ENCODE peak calls at places on chromosomes 11 and 22, in seven cellular contexts. One of them, this sample, is unnamed.

GRCh38 chr11:73760680-73761402 is at the start of gene RAB6A:
- DNase-seq in H9: peak; percentile 99
- DNase-seq in IMR-90: peak; percentile 100
- DNase-seq in mesendoderm: peak; percentile 100
- DNase-seq in neuronal stem cell: peak; percentile 100
- DNase-seq in H1: peak; percentile 100
- DNase-seq in mesenchymal stem cell: peak; percentile 100
- DNase-seq in this sample: peak; percentile 100

GRCh38 chr11:31883435-31883834 is 72.3 kb upstream of the PAX6 start:
- DNase-seq in H9: no peak
- DNase-seq in IMR-90: no peak
- DNase-seq in mesendoderm: no peak
- DNase-seq in neuronal stem cell: no peak
- DNase-seq in H1: no peak
- DNase-seq in mesenchymal stem cell: no peak
- DNase-seq in this sample: no peak

GRCh38 chr11:72625746-72626636 is 48.2 kb downstream of the PDE2A start:
- DNase-seq in H9: no peak
- DNase-seq in IMR-90: peak; percentile 27
- DNase-seq in mesendoderm: no peak
- DNase-seq in neuronal stem cell: no peak
- DNase-seq in H1: no peak
- DNase-seq in mesenchymal stem cell: peak; percentile 79
- DNase-seq in this sample: no peak

GRCh38 chr22:23520875-23521441 is 59.1 kb downstream of the IGLL1 start:
- DNase-seq in H9: no peak
- DNase-seq in IMR-90: peak; percentile 29
- DNase-seq in mesendoderm: no peak
- DNase-seq in neuronal stem cell: peak; percentile 36
- DNase-seq in H1: peak; percentile 51
- DNase-seq in mesenchymal stem cell: peak; percentile 86
- DNase-seq in this sample: no peak

GRCh38 chr11:111494040-111494439 is 18.1 kb downstream of the BTG4 start:
- DNase-seq in H9: no peak
- DNase-seq in IMR-90: no peak
- DNase-seq in mesendoderm: peak; percentile 80
- DNase-seq in neuronal stem cell: no peak
- DNase-seq in H1: no peak
- DNase-seq in mesenchymal stem cell: no peak
- DNase-seq in this sample: no peak

GRCh38 chr11:126834573-126834972 is 166.0 kb downstream of the KIRREL3 start:
- DNase-seq in H9: no peak
- DNase-seq in IMR-90: no peak
- DNase-seq in mesendoderm: no peak
- DNase-seq in neuronal stem cell: no peak
- DNase-seq in H1: no peak
- DNase-seq in mesenchymal stem cell: no peak
- DNase-seq in this sample: no peak

GRCh38 chr11:10868375-10868774 is 10.5 kb upstream of the ZBED5 start:
- DNase-seq in H9: no peak
- DNase-seq in IMR-90: no peak
- DNase-seq in mesendoderm: no peak
- DNase-seq in neuronal stem cell: no peak
- DNase-seq in H1: no peak
- DNase-seq in mesenchymal stem cell: peak; percentile 32
- DNase-seq in this sample: no peak

GRCh38 chr11:70233962-70234361 is 30.9 kb downstream of the FADD start:
- DNase-seq in H9: no peak
- DNase-seq in IMR-90: no peak
- DNase-seq in mesendoderm: no peak
- DNase-seq in neuronal stem cell: no peak
- DNase-seq in H1: no peak
- DNase-seq in mesenchymal stem cell: no peak
- DNase-seq in this sample: no peak

GRCh38 chr11:10042699-10043098 is 251.3 kb downstream of the SBF2 start:
- DNase-seq in H9: no peak
- DNase-seq in IMR-90: no peak
- DNase-seq in mesendoderm: no peak
- DNase-seq in neuronal stem cell: no peak
- DNase-seq in H1: no peak
- DNase-seq in mesenchymal stem cell: no peak
- DNase-seq in this sample: no peak

GRCh38 chr11:92123540-92123939 is 101.1 kb upstream of the FAT3 start:
- DNase-seq in H9: no peak
- DNase-seq in IMR-90: peak; percentile 0
- DNase-seq in mesendoderm: no peak
- DNase-seq in neuronal stem cell: no peak
- DNase-seq in H1: no peak
- DNase-seq in mesenchymal stem cell: peak; percentile 2
- DNase-seq in this sample: peak; percentile 6

GRCh38 chr11:6204708-6205107 is 649 bp upstream of the C11orf42 start:
- DNase-seq in H9: no peak
- DNase-seq in IMR-90: no peak
- DNase-seq in mesendoderm: no peak
- DNase-seq in neuronal stem cell: no peak
- DNase-seq in H1: no peak
- DNase-seq in mesenchymal stem cell: no peak
- DNase-seq in this sample: peak; percentile 43

GRCh38 chr22:25849514-25849913 is 107.5 kb downstream of the MYO18B start:
- DNase-seq in H9: no peak
- DNase-seq in IMR-90: no peak
- DNase-seq in mesendoderm: no peak
- DNase-seq in neuronal stem cell: no peak
- DNase-seq in H1: no peak
- DNase-seq in mesenchymal stem cell: no peak
- DNase-seq in this sample: no peak

GRCh38 chr11:93740802-93741093 is 547 bp downstream of the TAF1D start:
- DNase-seq in H9: no peak
- DNase-seq in IMR-90: peak; percentile 49
- DNase-seq in mesendoderm: peak; percentile 70
- DNase-seq in neuronal stem cell: peak; percentile 29
- DNase-seq in H1: no peak
- DNase-seq in mesenchymal stem cell: peak; percentile 78
- DNase-seq in this sample: peak; percentile 59

GRCh38 chr11:34343686-34344085 is 14.1 kb downstream of the ABTB2 start:
- DNase-seq in H9: no peak
- DNase-seq in IMR-90: no peak
- DNase-seq in mesendoderm: no peak
- DNase-seq in neuronal stem cell: no peak
- DNase-seq in H1: no peak
- DNase-seq in mesenchymal stem cell: no peak
- DNase-seq in this sample: no peak

GRCh38 chr22:44130076-44130711 is 50.5 kb upstream of the PARVG start:
- DNase-seq in H9: no peak
- DNase-seq in IMR-90: peak; percentile 17
- DNase-seq in mesendoderm: no peak
- DNase-seq in neuronal stem cell: no peak
- DNase-seq in H1: no peak
- DNase-seq in mesenchymal stem cell: no peak
- DNase-seq in this sample: no peak

GRCh38 chr11:66476841-66477251 is 3.4 kb upstream of the DPP3 start:
- DNase-seq in H9: no peak
- DNase-seq in IMR-90: no peak
- DNase-seq in mesendoderm: peak; percentile 24
- DNase-seq in neuronal stem cell: no peak
- DNase-seq in H1: peak; percentile 51
- DNase-seq in mesenchymal stem cell: no peak
- DNase-seq in this sample: no peak

GRCh38 chr11:91981995-91982394 is 242.6 kb upstream of the FAT3 start:
- DNase-seq in H9: no peak
- DNase-seq in IMR-90: peak; percentile 88
- DNase-seq in mesendoderm: no peak
- DNase-seq in neuronal stem cell: no peak
- DNase-seq in H1: no peak
- DNase-seq in mesenchymal stem cell: peak; percentile 79
- DNase-seq in this sample: no peak

GRCh38 chr22:49693416-49693815 is 134.3 kb downstream of the BRD1 start:
- DNase-seq in H9: no peak
- DNase-seq in IMR-90: no peak
- DNase-seq in mesendoderm: no peak
- DNase-seq in neuronal stem cell: no peak
- DNase-seq in H1: no peak
- DNase-seq in mesenchymal stem cell: no peak
- DNase-seq in this sample: peak; percentile 70

GRCh38 chr11:121839821-121840220 is 276.2 kb downstream of the BLID start:
- DNase-seq in H9: no peak
- DNase-seq in IMR-90: peak; percentile 57
- DNase-seq in mesendoderm: no peak
- DNase-seq in neuronal stem cell: no peak
- DNase-seq in H1: no peak
- DNase-seq in mesenchymal stem cell: no peak
- DNase-seq in this sample: no peak

GRCh38 chr11:66142370-66143263 is 72.5 kb downstream of the PACS1 start:
- DNase-seq in H9: no peak
- DNase-seq in IMR-90: peak; percentile 53
- DNase-seq in mesendoderm: peak; percentile 67
- DNase-seq in neuronal stem cell: no peak
- DNase-seq in H1: no peak
- DNase-seq in mesenchymal stem cell: peak; percentile 62
- DNase-seq in this sample: peak; percentile 17

DNA sequence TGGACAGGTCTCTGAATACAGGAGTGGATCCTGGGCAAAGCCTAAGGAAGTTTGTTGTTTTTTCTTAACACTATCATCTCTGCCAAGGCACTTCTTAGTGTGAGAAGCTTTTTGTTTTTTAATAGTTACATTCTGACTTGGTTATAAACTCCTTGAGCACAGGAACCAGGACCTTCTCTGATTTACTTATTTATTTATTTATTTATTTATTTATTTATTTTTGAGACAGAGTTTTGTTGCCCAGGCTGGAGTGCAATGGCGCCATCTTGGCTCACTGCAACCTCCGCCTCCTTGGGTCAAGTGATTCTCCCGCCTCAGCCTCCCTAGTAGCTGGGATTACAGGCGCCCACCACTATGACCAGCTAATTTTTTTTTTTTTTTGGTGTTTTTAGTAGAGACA is 11.0 kb downstream of the RNF185 start:
- DNase-seq in H9: no peak
- DNase-seq in IMR-90: no peak
- DNase-seq in mesendoderm: no peak
- DNase-seq in neuronal stem cell: no peak
- DNase-seq in H1: no peak
- DNase-seq in mesenchymal stem cell: no peak
- DNase-seq in this sample: no peak
- H2BK120ac ChIP-seq in H9: no peak overlapping the region
- H2BK120ac ChIP-seq in IMR-90: no peak overlapping the region
- H2BK120ac ChIP-seq in mesendoderm: no peak overlapping the region
- H2BK120ac ChIP-seq in neuronal stem cell: no peak overlapping the region
- H2BK120ac ChIP-seq in H1: no peak overlapping the region
- H2BK120ac ChIP-seq in mesenchymal stem cell: no peak overlapping the region
- H2BK120ac ChIP-seq in this sample: no peak overlapping the region

GRCh38 chr11:19526119-19526518 is 186.5 kb upstream of the NAV2 start:
- DNase-seq in H9: no peak
- DNase-seq in IMR-90: no peak
- DNase-seq in mesendoderm: no peak
- DNase-seq in neuronal stem cell: no peak
- DNase-seq in H1: no peak
- DNase-seq in mesenchymal stem cell: peak; percentile 7
- DNase-seq in this sample: no peak

GRCh38 chr11:19525276-19525675 is 187.4 kb upstream of the NAV2 start:
- DNase-seq in H9: no peak
- DNase-seq in IMR-90: no peak
- DNase-seq in mesendoderm: no peak
- DNase-seq in neuronal stem cell: no peak
- DNase-seq in H1: no peak
- DNase-seq in mesenchymal stem cell: no peak
- DNase-seq in this sample: no peak

GRCh38 chr11:19525714-19526113 is 186.9 kb upstream of the NAV2 start:
- DNase-seq in H9: no peak
- DNase-seq in IMR-90: no peak
- DNase-seq in mesendoderm: peak; percentile 90
- DNase-seq in neuronal stem cell: no peak
- DNase-seq in H1: no peak
- DNase-seq in mesenchymal stem cell: no peak
- DNase-seq in this sample: peak; percentile 63

GRCh38 chr11:19520681-19521080 is 192.0 kb upstream of the NAV2 start:
- DNase-seq in H9: no peak
- DNase-seq in IMR-90: no peak
- DNase-seq in mesendoderm: no peak
- DNase-seq in neuronal stem cell: no peak
- DNase-seq in H1: no peak
- DNase-seq in mesenchymal stem cell: no peak
- DNase-seq in this sample: no peak

DNA sequence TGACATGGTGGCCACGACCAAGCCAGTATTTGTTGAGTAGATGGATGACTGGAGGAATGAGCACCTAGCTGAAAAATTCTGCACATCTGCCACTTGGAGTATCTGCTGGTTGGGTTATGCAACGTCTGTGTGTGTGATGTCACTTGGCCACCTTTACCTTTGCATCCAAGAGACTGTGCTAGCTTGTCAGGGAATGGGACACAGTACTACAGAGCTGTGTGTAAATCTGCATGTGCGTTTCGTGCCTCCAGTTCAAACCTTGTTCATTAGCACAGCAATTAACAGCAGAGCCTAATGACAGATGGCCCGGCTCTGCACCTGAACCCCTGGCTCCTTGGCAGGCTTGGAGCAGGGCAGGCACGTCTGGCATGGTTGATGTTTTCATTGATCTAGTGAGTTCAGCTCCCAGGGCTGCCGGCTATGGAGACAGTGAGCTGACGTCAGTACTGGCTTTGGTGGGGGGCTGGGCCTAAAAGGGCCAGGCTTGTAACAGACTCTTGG is 188.4 kb upstream of the NAV2 start:
- DNase-seq in H9: no peak
- DNase-seq in IMR-90: peak; percentile 8
- DNase-seq in mesendoderm: peak; percentile 38
- DNase-seq in neuronal stem cell: no peak
- DNase-seq in H1: no peak
- DNase-seq in mesenchymal stem cell: peak; percentile 49
- DNase-seq in this sample: peak; percentile 96
- H2BK120ac ChIP-seq in H9: no peak overlapping the region
- H2BK120ac ChIP-seq in IMR-90: no peak overlapping the region
- H2BK120ac ChIP-seq in mesendoderm: no peak overlapping the region
- H2BK120ac ChIP-seq in neuronal stem cell: no peak overlapping the region
- H2BK120ac ChIP-seq in H1: no peak overlapping the region
- H2BK120ac ChIP-seq in mesenchymal stem cell: no peak overlapping the region
- H2BK120ac ChIP-seq in this sample: peak overlapping the region; percentile 79

GRCh38 chr11:47050284-47050683 is 113.7 kb downstream of the CSTPP1 start:
- DNase-seq in H9: no peak
- DNase-seq in IMR-90: no peak
- DNase-seq in mesendoderm: no peak
- DNase-seq in neuronal stem cell: no peak
- DNase-seq in H1: no peak
- DNase-seq in mesenchymal stem cell: no peak
- DNase-seq in this sample: no peak
- H2BK120ac ChIP-seq in H9: no peak overlapping the region
- H2BK120ac ChIP-seq in IMR-90: no peak overlapping the region
- H2BK120ac ChIP-seq in mesendoderm: no peak overlapping the region
- H2BK120ac ChIP-seq in neuronal stem cell: no peak overlapping the region
- H2BK120ac ChIP-seq in H1: no peak overlapping the region
- H2BK120ac ChIP-seq in mesenchymal stem cell: no peak overlapping the region
- H2BK120ac ChIP-seq in this sample: no peak overlapping the region

DNA sequence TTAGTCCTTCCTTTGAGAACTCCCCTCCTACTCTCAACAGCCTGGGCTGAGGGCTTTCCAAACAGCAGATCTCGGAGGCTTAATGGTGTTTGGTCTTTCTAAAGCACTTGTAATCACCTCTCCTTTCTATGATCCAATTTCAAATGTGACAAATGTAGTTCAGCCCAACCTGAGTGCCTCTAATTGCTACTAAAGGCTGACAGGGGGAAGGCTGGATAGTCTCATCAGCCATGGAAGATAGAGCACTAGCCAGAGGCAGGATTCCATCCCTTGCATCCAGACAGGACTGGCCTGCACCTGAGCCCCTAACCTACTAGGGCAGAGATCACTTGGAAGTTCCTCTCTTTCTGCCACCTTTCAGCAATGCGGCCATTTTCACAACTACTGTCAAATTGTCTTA is 75.0 kb upstream of the DRD2 start:
- DNase-seq in H9: no peak
- DNase-seq in IMR-90: no peak
- DNase-seq in mesendoderm: no peak
- DNase-seq in neuronal stem cell: no peak
- DNase-seq in H1: peak; percentile 37
- DNase-seq in mesenchymal stem cell: no peak
- DNase-seq in this sample: no peak
- H2BK120ac ChIP-seq in H9: no peak overlapping the region
- H2BK120ac ChIP-seq in IMR-90: peak overlapping the region; percentile 56
- H2BK120ac ChIP-seq in mesendoderm: no peak overlapping the region
- H2BK120ac ChIP-seq in neuronal stem cell: no peak overlapping the region
- H2BK120ac ChIP-seq in H1: no peak overlapping the region
- H2BK120ac ChIP-seq in mesenchymal stem cell: no peak overlapping the region
- H2BK120ac ChIP-seq in this sample: no peak overlapping the region

This sample was measured in trophoblast cell.